ENCODE peak calls at places on chromosomes 12 and 14, in five cellular contexts. One of them, this sample, is unnamed.

GRCh38 chr12:52206309-52207040 is 14.7 kb upstream of the KRT80 start:
- DNase-seq in sigmoid colon: peak; percentile 54
- DNase-seq in Peyer's patch: no peak
- DNase-seq in stomach: no peak
- DNase-seq in tibial nerve: no peak
- DNase-seq in this sample: no peak

GRCh38 chr14:79251278-79251677 is 960.0 kb downstream of the DIO2 start:
- DNase-seq in Peyer's patch: no peak
- DNase-seq in tibial nerve: no peak
- DNase-seq in stomach: no peak
- DNase-seq in sigmoid colon: no peak
- DNase-seq in this sample: no peak

GRCh38 chr14:68795602-68796417 is 2.9 kb upstream of the ZFP36L1 start:
- DNase-seq in stomach: peak; percentile 85
- DNase-seq in tibial nerve: peak; percentile 76
- DNase-seq in Peyer's patch: peak; percentile 92
- DNase-seq in sigmoid colon: peak; percentile 95
- DNase-seq in this sample: peak; percentile 87

GRCh38 chr14:105095236-105095805 is 30.1 kb upstream of the GPR132 start:
- DNase-seq in stomach: no peak
- DNase-seq in tibial nerve: no peak
- DNase-seq in Peyer's patch: no peak
- DNase-seq in sigmoid colon: peak; percentile 29
- DNase-seq in this sample: no peak

GRCh38 chr12:119840617-119841016 is 36.5 kb downstream of the CIT start:
- DNase-seq in tibial nerve: no peak
- DNase-seq in sigmoid colon: no peak
- DNase-seq in stomach: no peak
- DNase-seq in Peyer's patch: no peak
- DNase-seq in this sample: no peak

GRCh38 chr12:47216150-47216677 is 136.5 kb upstream of the AMIGO2 start:
- DNase-seq in sigmoid colon: no peak
- DNase-seq in Peyer's patch: peak; percentile 86
- DNase-seq in stomach: no peak
- DNase-seq in tibial nerve: peak; percentile 23
- DNase-seq in this sample: peak; percentile 59

GRCh38 chr12:47818701-47819543 is 781 bp downstream of the HDAC7 start:
- DNase-seq in Peyer's patch: peak; percentile 83
- DNase-seq in stomach: peak; percentile 49
- DNase-seq in sigmoid colon: peak; percentile 85
- DNase-seq in tibial nerve: no peak
- DNase-seq in this sample: peak; percentile 77

GRCh38 chr14:68137704-68138619 is 318.4 kb downstream of the RAD51B start:
- DNase-seq in sigmoid colon: peak; percentile 81
- DNase-seq in stomach: peak; percentile 32
- DNase-seq in tibial nerve: peak; percentile 26
- DNase-seq in Peyer's patch: peak; percentile 72
- DNase-seq in this sample: peak; percentile 36

GRCh38 chr12:31236998-31237637 is 88.8 kb downstream of the SINHCAF start:
- DNase-seq in sigmoid colon: no peak
- DNase-seq in Peyer's patch: no peak
- DNase-seq in stomach: no peak
- DNase-seq in tibial nerve: no peak
- DNase-seq in this sample: no peak

GRCh38 chr12:57476162-57476992 is 3.3 kb downstream of the ARHGAP9 start:
- DNase-seq in stomach: peak; percentile 41
- DNase-seq in Peyer's patch: peak; percentile 72
- DNase-seq in sigmoid colon: no peak
- DNase-seq in tibial nerve: no peak
- DNase-seq in this sample: peak; percentile 50

GRCh38 chr12:130441771-130442760 is 104.4 kb downstream of the PIWIL1 start:
- DNase-seq in tibial nerve: no peak
- DNase-seq in sigmoid colon: no peak
- DNase-seq in stomach: no peak
- DNase-seq in Peyer's patch: no peak
- DNase-seq in this sample: no peak

GRCh38 chr12:3202734-3203446 is 125.7 kb downstream of the TSPAN9 start:
- DNase-seq in sigmoid colon: no peak
- DNase-seq in stomach: peak; percentile 56
- DNase-seq in Peyer's patch: peak; percentile 75
- DNase-seq in tibial nerve: peak; percentile 75
- DNase-seq in this sample: peak; percentile 39

GRCh38 chr12:92034858-92035401 is 110.7 kb downstream of the BTG1 start:
- DNase-seq in tibial nerve: peak; percentile 34
- DNase-seq in Peyer's patch: peak; percentile 92
- DNase-seq in sigmoid colon: peak; percentile 79
- DNase-seq in stomach: peak; percentile 59
- DNase-seq in this sample: peak; percentile 73

GRCh38 chr12:24488091-24488596 is 460.8 kb downstream of the BCAT1 start:
- DNase-seq in tibial nerve: no peak
- DNase-seq in stomach: no peak
- DNase-seq in sigmoid colon: no peak
- DNase-seq in Peyer's patch: no peak
- DNase-seq in this sample: no peak

GRCh38 chr12:85720308-85721033 is 115.7 kb downstream of the RASSF9 start:
- DNase-seq in Peyer's patch: no peak
- DNase-seq in tibial nerve: no peak
- DNase-seq in sigmoid colon: no peak
- DNase-seq in stomach: no peak
- DNase-seq in this sample: no peak

GRCh38 chr12:85725991-85726390 is 110.2 kb downstream of the RASSF9 start:
- DNase-seq in tibial nerve: no peak
- DNase-seq in sigmoid colon: no peak
- DNase-seq in stomach: no peak
- DNase-seq in Peyer's patch: no peak
- DNase-seq in this sample: no peak
- TF ChIP-seq CTCF in tibial nerve: no peak
- TF ChIP-seq CTCF in sigmoid colon: no peak
- TF ChIP-seq CTCF in stomach: no peak
- TF ChIP-seq CTCF in Peyer's patch: no peak
- TF ChIP-seq CTCF in this sample: no peak

GRCh38 chr12:113936460-113936859 is 29.7 kb downstream of the RBM19 start:
- DNase-seq in stomach: no peak
- DNase-seq in Peyer's patch: no peak
- DNase-seq in tibial nerve: no peak
- DNase-seq in sigmoid colon: no peak
- DNase-seq in this sample: no peak
- H3K4me1 ChIP-seq in stomach: no peaks in the 10 kb centered on the region
- H3K4me1 ChIP-seq in Peyer's patch: no peaks in the 10 kb centered on the region
- H3K4me1 ChIP-seq in tibial nerve: peaks cover 5% of the 10 kb centered on the region
- H3K4me1 ChIP-seq in sigmoid colon: no peaks in the 10 kb centered on the region
- H3K4me1 ChIP-seq in this sample: no peaks in the 10 kb centered on the region

GRCh38 chr12:68835333-68835908 is 27.4 kb downstream of the MDM2 start:
- DNase-seq in stomach: no peak
- DNase-seq in tibial nerve: no peak
- DNase-seq in sigmoid colon: no peak
- DNase-seq in Peyer's patch: no peak
- DNase-seq in this sample: no peak

GRCh38 chr12:68841717-68842116 is 33.7 kb downstream of the MDM2 start:
- DNase-seq in sigmoid colon: no peak
- DNase-seq in stomach: no peak
- DNase-seq in Peyer's patch: no peak
- DNase-seq in tibial nerve: no peak
- DNase-seq in this sample: no peak

GRCh38 chr12:68839183-68840147 is 31.5 kb downstream of the MDM2 start:
- DNase-seq in Peyer's patch: no peak
- DNase-seq in tibial nerve: no peak
- DNase-seq in stomach: no peak
- DNase-seq in sigmoid colon: no peak
- DNase-seq in this sample: no peak

GRCh38 chr12:68837215-68837614 is 29.2 kb downstream of the MDM2 start:
- DNase-seq in stomach: no peak
- DNase-seq in sigmoid colon: peak; percentile 17
- DNase-seq in Peyer's patch: no peak
- DNase-seq in tibial nerve: no peak
- DNase-seq in this sample: no peak

DNA sequence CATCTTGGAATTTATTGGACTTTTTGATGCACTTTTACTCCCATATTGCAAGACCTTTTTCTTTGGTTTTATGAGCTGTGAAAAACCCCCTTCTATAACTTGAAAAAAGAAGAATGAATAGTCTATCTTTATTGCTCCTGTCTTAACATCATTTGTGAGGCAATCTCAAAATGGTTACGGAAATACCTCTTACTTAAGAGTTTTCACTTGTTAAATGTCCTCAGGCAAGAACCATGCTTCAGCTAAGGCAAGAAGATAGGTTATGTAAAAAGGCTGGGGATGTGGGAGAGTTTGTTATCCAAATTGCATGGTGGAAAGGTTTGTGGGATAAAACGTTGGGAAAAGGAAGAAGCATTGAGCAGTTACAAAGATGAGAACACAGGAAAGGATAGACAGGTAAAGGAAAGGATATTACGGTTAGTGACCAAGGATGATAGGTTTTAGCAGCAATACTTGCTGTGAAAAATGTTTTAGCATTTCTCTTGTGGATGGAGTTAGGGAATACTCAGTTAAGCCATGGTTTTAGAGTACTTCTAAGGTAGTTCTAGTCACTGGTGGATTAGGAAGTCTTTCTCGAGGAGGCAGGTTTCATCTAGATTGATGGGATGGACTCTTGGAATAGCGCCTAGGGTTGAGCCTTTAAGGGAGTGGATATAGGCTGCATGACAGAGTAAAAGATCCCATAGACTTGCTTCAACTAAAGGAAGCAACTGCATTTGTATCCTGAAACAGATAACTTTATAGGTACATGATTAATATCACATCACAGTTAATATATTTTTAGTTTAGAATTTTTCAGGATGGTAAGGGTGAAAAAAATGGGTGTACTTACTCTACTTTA is 30.3 kb downstream of the MDM2 start:
- DNase-seq in stomach: no peak
- DNase-seq in Peyer's patch: no peak
- DNase-seq in tibial nerve: no peak
- DNase-seq in sigmoid colon: no peak
- DNase-seq in this sample: no peak
- TF ChIP-seq POLR2A in stomach: no peak
- TF ChIP-seq POLR2A in Peyer's patch: no peak
- TF ChIP-seq POLR2A in tibial nerve: no peak
- TF ChIP-seq POLR2A in sigmoid colon: no peak
- TF ChIP-seq POLR2A in this sample: no peak

GRCh38 chr12:82625523-82625922 is 61.2 kb upstream of the TMTC2 start:
- DNase-seq in sigmoid colon: no peak
- DNase-seq in tibial nerve: no peak
- DNase-seq in Peyer's patch: no peak
- DNase-seq in stomach: no peak
- DNase-seq in this sample: no peak

GRCh38 chr12:82627799-82628198 is 58.9 kb upstream of the TMTC2 start:
- DNase-seq in Peyer's patch: no peak
- DNase-seq in sigmoid colon: no peak
- DNase-seq in stomach: no peak
- DNase-seq in tibial nerve: no peak
- DNase-seq in this sample: no peak
- TF ChIP-seq CTCF in Peyer's patch: no peak
- TF ChIP-seq CTCF in sigmoid colon: no peak
- TF ChIP-seq CTCF in stomach: no peak
- TF ChIP-seq CTCF in tibial nerve: no peak
- TF ChIP-seq CTCF in this sample: peak; percentile 34

This sample was measured in transverse colon.